ENCODE peak calls at places on chromosomes 13 and 19, in seven cellular contexts. S, R, Z, V, C, U and E are unnamed samples.

GRCh38 chr13:24995225-24995804 is 100.6 kb upstream of the PABPC3 start:
- DNase-seq in S (peak; percentile 55), R (peak; percentile 82), Z (no peak), V (peak; percentile 58), C (peak; percentile 58), U (peak; percentile 77), E (peak; percentile 87)

GRCh38 chr19:40228863-40229262 is 2.4 kb upstream of the CCNP start:
- DNase-seq in S (no peak), R (no peak), Z (no peak), V (no peak), C (no peak), U (no peak), E (no peak)

GRCh38 chr13:101626925-101627555 is 174.6 kb downstream of the ITGBL1 start:
- DNase-seq in S (no peak), R (peak; percentile 2), Z (no peak), V (peak; percentile 51), C (peak; percentile 41), U (no peak), E (no peak)

GRCh38 chr13:97372929-97373328 is 61.0 kb upstream of the RAP2A start:
- DNase-seq in S (no peak), R (no peak), Z (no peak), V (no peak), C (no peak), U (no peak), E (no peak)

GRCh38 chr19:6765738-6766356 is 1.4 kb downstream of the SH2D3A start:
- DNase-seq in S (no peak), R (no peak), Z (no peak), V (no peak), C (peak; percentile 16), U (peak; percentile 82), E (no peak)

GRCh38 chr19:50490991-50491472 is 14.4 kb upstream of the GARIN5A start:
- DNase-seq in S (no peak), R (no peak), Z (no peak), V (no peak), C (no peak), U (no peak), E (no peak)

GRCh38 chr19:4609878-4610511 is 29.3 kb upstream of the TNFAIP8L1 start:
- DNase-seq in S (no peak), R (no peak), Z (peak; percentile 74), V (no peak), C (no peak), U (no peak), E (no peak)

GRCh38 chr19:38989066-38989605 is 13.6 kb upstream of the FBXO17 start:
- DNase-seq in S (peak; percentile 20), R (no peak), Z (no peak), V (no peak), C (no peak), U (no peak), E (peak; percentile 15)

GRCh38 chr19:30873691-30874090 is 475.5 kb downstream of the TSHZ3 start:
- DNase-seq in S (no peak), R (no peak), Z (no peak), V (no peak), C (no peak), U (no peak), E (no peak)

DNA sequence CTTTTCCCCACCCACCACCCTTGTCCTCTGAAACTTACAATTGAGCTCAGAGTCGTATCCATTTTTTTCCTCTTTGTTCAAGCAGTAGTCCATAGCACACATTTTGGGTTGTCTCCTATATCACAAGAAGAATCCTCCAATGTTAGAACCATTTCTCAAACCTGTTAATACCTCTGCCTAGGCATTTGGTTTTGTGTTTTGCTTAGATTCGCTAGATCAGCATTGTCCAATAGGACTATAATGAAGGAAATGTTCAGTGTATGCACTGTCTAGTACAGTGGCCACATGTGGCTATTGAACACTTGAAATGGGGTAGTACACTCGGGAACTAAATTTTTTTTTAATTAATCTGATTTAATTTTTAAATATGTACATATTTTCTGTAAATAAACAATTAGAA is 12.6 kb downstream of the DPY19L3 start:
- DNase-seq in S (no peak), R (no peak), Z (no peak), V (no peak), C (no peak), U (no peak), E (no peak)
- H3K9me3 ChIP-seq in S (no peaks in the 10 kb centered on the region), R (no peaks in the 10 kb centered on the region), Z (no peaks in the 10 kb centered on the region), V (no peaks in the 10 kb centered on the region), C (no peaks in the 10 kb centered on the region), U (no peaks in the 10 kb centered on the region), E (no peaks in the 10 kb centered on the region)

GRCh38 chr13:108000998-108001397 is 214.3 kb downstream of the LIG4 start:
- DNase-seq in S (no peak), R (no peak), Z (no peak), V (no peak), C (no peak), U (no peak), E (no peak)
- H3K9me3 ChIP-seq in S (no peaks in the 10 kb centered on the region), R (no peaks in the 10 kb centered on the region), Z (no peaks in the 10 kb centered on the region), V (no peaks in the 10 kb centered on the region), C (no peaks in the 10 kb centered on the region), U (no peaks in the 10 kb centered on the region), E (no peaks in the 10 kb centered on the region)

GRCh38 chr19:2850256-2850925 is 9.1 kb downstream of the ZNF555 start:
- DNase-seq in S (no peak), R (no peak), Z (no peak), V (no peak), C (no peak), U (no peak), E (no peak)
- H3K9me3 ChIP-seq in S (peaks cover 47% of the 10 kb centered on the region), R (peaks cover 87% of the 10 kb centered on the region), Z (peaks cover 85% of the 10 kb centered on the region), V (peaks cover 16% of the 10 kb centered on the region), C (peaks cover 28% of the 10 kb centered on the region), U (peaks cover 35% of the 10 kb centered on the region), E (peaks cover 52% of the 10 kb centered on the region)

DNA sequence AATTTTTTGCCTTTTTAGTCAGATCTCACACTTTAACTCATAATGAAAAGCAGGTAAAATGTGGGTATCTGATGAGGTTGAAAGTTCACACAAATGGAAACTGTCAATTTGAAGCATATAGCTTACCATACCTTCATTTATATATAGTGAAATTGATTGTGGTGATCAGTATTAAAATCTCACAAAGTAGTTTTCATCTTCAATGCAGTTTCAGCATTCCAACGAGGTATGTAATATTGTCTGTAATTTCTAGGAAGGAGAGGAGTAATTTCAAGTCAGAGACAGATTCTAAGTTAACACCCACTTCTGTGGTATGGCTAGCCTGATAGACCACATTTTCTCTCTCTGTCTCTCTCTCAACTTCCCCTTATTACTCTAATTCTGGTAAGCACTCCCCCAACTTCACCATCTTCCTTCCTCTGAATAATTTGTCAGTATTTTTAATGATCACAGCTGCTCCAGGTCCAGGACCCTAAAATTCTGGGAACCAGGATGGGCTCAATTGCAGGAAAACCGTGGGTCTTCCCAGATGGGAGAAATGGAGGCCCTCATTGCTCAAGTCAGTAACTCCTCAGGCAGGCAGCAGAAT is 455.7 kb downstream of the FGF9 start:
- DNase-seq in S (no peak), R (no peak), Z (no peak), V (no peak), C (no peak), U (no peak), E (no peak)
- H3K9me3 ChIP-seq in S (peaks cover 2% of the 10 kb centered on the region), R (peaks cover 3% of the 10 kb centered on the region), Z (no peaks in the 10 kb centered on the region), V (no peaks in the 10 kb centered on the region), C (no peaks in the 10 kb centered on the region), U (no peaks in the 10 kb centered on the region), E (peaks cover 3% of the 10 kb centered on the region)